ENCODE peak calls at places on chromosomes 1 and 21, in four cellular contexts. One of them, this sample, is unnamed.
A peak's percentile ranks its signal among the peaks of the same experiment; 100 is the strongest.

GRCh38 chr21:43934716-43935705 is 70.0 kb downstream of the AGPAT3 start:
- DNase-seq in WTC11: no peak
- DNase-seq in activated T-helper 9 cell treated with anti-CD3 and anti-CD28 coated beads, Interleukin-2, amount 50 U/mL, for 16 hours: no peak
- DNase-seq in NCI-H1436: no peak
- DNase-seq in this sample: no peak

GRCh38 chr1:244456586-244456985 is 4.5 kb upstream of the CATSPERE start:
- DNase-seq in WTC11: no peak
- DNase-seq in activated T-helper 9 cell treated with anti-CD3 and anti-CD28 coated beads, Interleukin-2, amount 50 U/mL, for 16 hours: no peak
- DNase-seq in NCI-H1436: no peak
- DNase-seq in this sample: no peak

GRCh38 chr1:12215562-12215961 is 14.3 kb upstream of the VPS13D start:
- DNase-seq in WTC11: no peak
- DNase-seq in activated T-helper 9 cell treated with anti-CD3 and anti-CD28 coated beads, Interleukin-2, amount 50 U/mL, for 16 hours: no peak
- DNase-seq in NCI-H1436: no peak
- DNase-seq in this sample: no peak

GRCh38 chr1:217274416-217274815 is 356.5 kb downstream of the GPATCH2 start:
- DNase-seq in WTC11: no peak
- DNase-seq in activated T-helper 9 cell treated with anti-CD3 and anti-CD28 coated beads, Interleukin-2, amount 50 U/mL, for 16 hours: no peak
- DNase-seq in NCI-H1436: no peak
- DNase-seq in this sample: peak; percentile 55

GRCh38 chr1:6358757-6359567 is 34.6 kb downstream of the ACOT7 start:
- DNase-seq in WTC11: no peak
- DNase-seq in activated T-helper 9 cell treated with anti-CD3 and anti-CD28 coated beads, Interleukin-2, amount 50 U/mL, for 16 hours: no peak
- DNase-seq in NCI-H1436: no peak
- DNase-seq in this sample: peak; percentile 87

GRCh38 chr1:28458237-28459228 is 47.3 kb upstream of the RCC1 start:
- DNase-seq in WTC11: no peak
- DNase-seq in activated T-helper 9 cell treated with anti-CD3 and anti-CD28 coated beads, Interleukin-2, amount 50 U/mL, for 16 hours: no peak
- DNase-seq in NCI-H1436: no peak
- DNase-seq in this sample: peak; percentile 24

GRCh38 chr1:153192697-153193096 is 10.5 kb upstream of the LELP1 start:
- DNase-seq in WTC11: peak; percentile 73
- DNase-seq in activated T-helper 9 cell treated with anti-CD3 and anti-CD28 coated beads, Interleukin-2, amount 50 U/mL, for 16 hours: no peak
- DNase-seq in NCI-H1436: peak; percentile 4
- DNase-seq in this sample: peak; percentile 2

GRCh38 chr1:44029260-44029910 is 1.9 kb downstream of the SLC6A9 start:
- DNase-seq in WTC11: no peak
- DNase-seq in activated T-helper 9 cell treated with anti-CD3 and anti-CD28 coated beads, Interleukin-2, amount 50 U/mL, for 16 hours: no peak
- DNase-seq in NCI-H1436: peak; percentile 55
- DNase-seq in this sample: peak; percentile 50

GRCh38 chr1:235011599-235012435 is 116.8 kb downstream of the TOMM20 start:
- DNase-seq in WTC11: no peak
- DNase-seq in activated T-helper 9 cell treated with anti-CD3 and anti-CD28 coated beads, Interleukin-2, amount 50 U/mL, for 16 hours: peak; percentile 92
- DNase-seq in NCI-H1436: no peak
- DNase-seq in this sample: peak; percentile 100

GRCh38 chr1:209727286-209727685 is 22.6 kb downstream of the HSD11B1 start:
- DNase-seq in WTC11: no peak
- DNase-seq in activated T-helper 9 cell treated with anti-CD3 and anti-CD28 coated beads, Interleukin-2, amount 50 U/mL, for 16 hours: no peak
- DNase-seq in NCI-H1436: no peak
- DNase-seq in this sample: no peak

GRCh38 chr1:228378453-228379164 is 28.0 kb downstream of the TRIM11 start:
- DNase-seq in WTC11: peak; percentile 93
- DNase-seq in activated T-helper 9 cell treated with anti-CD3 and anti-CD28 coated beads, Interleukin-2, amount 50 U/mL, for 16 hours: peak; percentile 24
- DNase-seq in NCI-H1436: peak; percentile 92
- DNase-seq in this sample: peak; percentile 88

GRCh38 chr1:25927541-25928265 is 21.5 kb upstream of the STMN1 start:
- DNase-seq in WTC11: peak; percentile 32
- DNase-seq in activated T-helper 9 cell treated with anti-CD3 and anti-CD28 coated beads, Interleukin-2, amount 50 U/mL, for 16 hours: no peak
- DNase-seq in NCI-H1436: peak; percentile 38
- DNase-seq in this sample: no peak

GRCh38 chr1:165144757-165145397 is 211.6 kb downstream of the LMX1A start:
- DNase-seq in WTC11: peak; percentile 71
- DNase-seq in activated T-helper 9 cell treated with anti-CD3 and anti-CD28 coated beads, Interleukin-2, amount 50 U/mL, for 16 hours: no peak
- DNase-seq in NCI-H1436: peak; percentile 11
- DNase-seq in this sample: peak; percentile 69

GRCh38 chr1:106889054-106889453 is 167.4 kb upstream of the PRMT6 start:
- DNase-seq in WTC11: peak; percentile 18
- DNase-seq in activated T-helper 9 cell treated with anti-CD3 and anti-CD28 coated beads, Interleukin-2, amount 50 U/mL, for 16 hours: no peak
- DNase-seq in NCI-H1436: no peak
- DNase-seq in this sample: no peak

GRCh38 chr1:60949154-60949825 is 133.1 kb upstream of the NFIA start:
- DNase-seq in WTC11: no peak
- DNase-seq in activated T-helper 9 cell treated with anti-CD3 and anti-CD28 coated beads, Interleukin-2, amount 50 U/mL, for 16 hours: no peak
- DNase-seq in NCI-H1436: no peak
- DNase-seq in this sample: no peak